ENCODE peak calls at places on chromosomes 6 and 20, in nine cellular contexts. One of them, this sample, is unnamed.

GRCh38 chr6:85130743-85131142 is 319.1 kb upstream of the NT5E start:
- DNase-seq in stimulated activated CD8-positive, alpha-beta memory T cell treated with anti-CD3 and anti-CD28 coated beads, Interleukin-7, amount 100 ng/mL, for 4 hours: no peak
- DNase-seq in heart right ventricle: no peak
- DNase-seq in foreskin fibroblast: peak
- DNase-seq in activated naive CD4-positive, alpha-beta T cell treated with anti-CD3 and anti-CD28 coated beads for 36 hours: no peak
- DNase-seq in breast epithelium: no peak
- DNase-seq in iris pigment epithelial cell: peak
- DNase-seq in Right ventricle myocardium inferior: no peak
- DNase-seq in RWPE1: no peak
- DNase-seq in this sample: no peak

GRCh38 chr6:168703970-168704369 is 263.0 kb downstream of the SMOC2 start:
- DNase-seq in stimulated activated CD8-positive, alpha-beta memory T cell treated with anti-CD3 and anti-CD28 coated beads, Interleukin-7, amount 100 ng/mL, for 4 hours: no peak
- DNase-seq in heart right ventricle: no peak
- DNase-seq in foreskin fibroblast: no peak
- DNase-seq in activated naive CD4-positive, alpha-beta T cell treated with anti-CD3 and anti-CD28 coated beads for 36 hours: no peak
- DNase-seq in breast epithelium: no peak
- DNase-seq in iris pigment epithelial cell: no peak
- DNase-seq in Right ventricle myocardium inferior: no peak
- DNase-seq in RWPE1: no peak
- DNase-seq in this sample: no peak

GRCh38 chr6:51098801-51099200 is 280.1 kb downstream of the TFAP2B start:
- DNase-seq in stimulated activated CD8-positive, alpha-beta memory T cell treated with anti-CD3 and anti-CD28 coated beads, Interleukin-7, amount 100 ng/mL, for 4 hours: no peak
- DNase-seq in heart right ventricle: no peak
- DNase-seq in foreskin fibroblast: no peak
- DNase-seq in activated naive CD4-positive, alpha-beta T cell treated with anti-CD3 and anti-CD28 coated beads for 36 hours: no peak
- DNase-seq in breast epithelium: no peak
- DNase-seq in iris pigment epithelial cell: peak
- DNase-seq in Right ventricle myocardium inferior: no peak
- DNase-seq in RWPE1: peak
- DNase-seq in this sample: no peak

GRCh38 chr20:60497298-60497697 is 539.1 kb downstream of the CDH26 start:
- DNase-seq in stimulated activated CD8-positive, alpha-beta memory T cell treated with anti-CD3 and anti-CD28 coated beads, Interleukin-7, amount 100 ng/mL, for 4 hours: no peak
- DNase-seq in heart right ventricle: no peak
- DNase-seq in foreskin fibroblast: no peak
- DNase-seq in activated naive CD4-positive, alpha-beta T cell treated with anti-CD3 and anti-CD28 coated beads for 36 hours: no peak
- DNase-seq in breast epithelium: no peak
- DNase-seq in iris pigment epithelial cell: no peak
- DNase-seq in Right ventricle myocardium inferior: no peak
- DNase-seq in RWPE1: no peak
- DNase-seq in this sample: no peak

GRCh38 chr20:57395111-57395959 is 4.1 kb downstream of the RBM38 start:
- DNase-seq in stimulated activated CD8-positive, alpha-beta memory T cell treated with anti-CD3 and anti-CD28 coated beads, Interleukin-7, amount 100 ng/mL, for 4 hours: no peak
- DNase-seq in heart right ventricle: peak
- DNase-seq in foreskin fibroblast: peak
- DNase-seq in activated naive CD4-positive, alpha-beta T cell treated with anti-CD3 and anti-CD28 coated beads for 36 hours: no peak
- DNase-seq in breast epithelium: peak
- DNase-seq in iris pigment epithelial cell: peak
- DNase-seq in Right ventricle myocardium inferior: peak
- DNase-seq in RWPE1: peak
- DNase-seq in this sample: peak

GRCh38 chr6:163554663-163555062 is 140.1 kb downstream of the QKI start:
- DNase-seq in stimulated activated CD8-positive, alpha-beta memory T cell treated with anti-CD3 and anti-CD28 coated beads, Interleukin-7, amount 100 ng/mL, for 4 hours: peak
- DNase-seq in heart right ventricle: no peak
- DNase-seq in foreskin fibroblast: peak
- DNase-seq in activated naive CD4-positive, alpha-beta T cell treated with anti-CD3 and anti-CD28 coated beads for 36 hours: peak
- DNase-seq in breast epithelium: no peak
- DNase-seq in iris pigment epithelial cell: peak
- DNase-seq in Right ventricle myocardium inferior: peak
- DNase-seq in RWPE1: peak
- DNase-seq in this sample: peak

GRCh38 chr20:37464611-37465010 is 56.4 kb upstream of the NNAT start:
- DNase-seq in stimulated activated CD8-positive, alpha-beta memory T cell treated with anti-CD3 and anti-CD28 coated beads, Interleukin-7, amount 100 ng/mL, for 4 hours: no peak
- DNase-seq in heart right ventricle: no peak
- DNase-seq in foreskin fibroblast: no peak
- DNase-seq in activated naive CD4-positive, alpha-beta T cell treated with anti-CD3 and anti-CD28 coated beads for 36 hours: no peak
- DNase-seq in breast epithelium: no peak
- DNase-seq in iris pigment epithelial cell: no peak
- DNase-seq in Right ventricle myocardium inferior: no peak
- DNase-seq in RWPE1: no peak
- DNase-seq in this sample: no peak

GRCh38 chr6:105594821-105595220 is 191.9 kb upstream of the PREP start:
- DNase-seq in stimulated activated CD8-positive, alpha-beta memory T cell treated with anti-CD3 and anti-CD28 coated beads, Interleukin-7, amount 100 ng/mL, for 4 hours: no peak
- DNase-seq in heart right ventricle: no peak
- DNase-seq in foreskin fibroblast: no peak
- DNase-seq in activated naive CD4-positive, alpha-beta T cell treated with anti-CD3 and anti-CD28 coated beads for 36 hours: no peak
- DNase-seq in breast epithelium: no peak
- DNase-seq in iris pigment epithelial cell: no peak
- DNase-seq in Right ventricle myocardium inferior: no peak
- DNase-seq in RWPE1: no peak
- DNase-seq in this sample: no peak

GRCh38 chr6:31356216-31356945 is 598 bp downstream of the HLA-B start:
- DNase-seq in stimulated activated CD8-positive, alpha-beta memory T cell treated with anti-CD3 and anti-CD28 coated beads, Interleukin-7, amount 100 ng/mL, for 4 hours: peak
- DNase-seq in heart right ventricle: peak
- DNase-seq in foreskin fibroblast: no peak
- DNase-seq in activated naive CD4-positive, alpha-beta T cell treated with anti-CD3 and anti-CD28 coated beads for 36 hours: peak
- DNase-seq in breast epithelium: no peak
- DNase-seq in iris pigment epithelial cell: peak
- DNase-seq in Right ventricle myocardium inferior: peak
- DNase-seq in RWPE1: no peak
- DNase-seq in this sample: peak

GRCh38 chr20:20321134-20321533 is 46.8 kb upstream of the INSM1 start:
- DNase-seq in stimulated activated CD8-positive, alpha-beta memory T cell treated with anti-CD3 and anti-CD28 coated beads, Interleukin-7, amount 100 ng/mL, for 4 hours: no peak
- DNase-seq in heart right ventricle: no peak
- DNase-seq in foreskin fibroblast: no peak
- DNase-seq in activated naive CD4-positive, alpha-beta T cell treated with anti-CD3 and anti-CD28 coated beads for 36 hours: no peak
- DNase-seq in breast epithelium: no peak
- DNase-seq in iris pigment epithelial cell: no peak
- DNase-seq in Right ventricle myocardium inferior: no peak
- DNase-seq in RWPE1: no peak
- DNase-seq in this sample: no peak

GRCh38 chr6:14921170-14921569 is 324.7 kb upstream of the JARID2 start:
- DNase-seq in stimulated activated CD8-positive, alpha-beta memory T cell treated with anti-CD3 and anti-CD28 coated beads, Interleukin-7, amount 100 ng/mL, for 4 hours: no peak
- DNase-seq in heart right ventricle: peak
- DNase-seq in foreskin fibroblast: no peak
- DNase-seq in activated naive CD4-positive, alpha-beta T cell treated with anti-CD3 and anti-CD28 coated beads for 36 hours: no peak
- DNase-seq in breast epithelium: no peak
- DNase-seq in iris pigment epithelial cell: no peak
- DNase-seq in Right ventricle myocardium inferior: peak
- DNase-seq in RWPE1: no peak
- DNase-seq in this sample: peak

GRCh38 chr6:157800420-157801237 is 22.4 kb upstream of the SNX9 start:
- DNase-seq in stimulated activated CD8-positive, alpha-beta memory T cell treated with anti-CD3 and anti-CD28 coated beads, Interleukin-7, amount 100 ng/mL, for 4 hours: no peak
- DNase-seq in heart right ventricle: no peak
- DNase-seq in foreskin fibroblast: peak
- DNase-seq in activated naive CD4-positive, alpha-beta T cell treated with anti-CD3 and anti-CD28 coated beads for 36 hours: peak
- DNase-seq in breast epithelium: no peak
- DNase-seq in iris pigment epithelial cell: peak
- DNase-seq in Right ventricle myocardium inferior: no peak
- DNase-seq in RWPE1: peak
- DNase-seq in this sample: no peak

GRCh38 chr6:71977860-71978259 is 91.5 kb downstream of the RIMS1 start:
- DNase-seq in stimulated activated CD8-positive, alpha-beta memory T cell treated with anti-CD3 and anti-CD28 coated beads, Interleukin-7, amount 100 ng/mL, for 4 hours: no peak
- DNase-seq in heart right ventricle: no peak
- DNase-seq in foreskin fibroblast: no peak
- DNase-seq in activated naive CD4-positive, alpha-beta T cell treated with anti-CD3 and anti-CD28 coated beads for 36 hours: no peak
- DNase-seq in breast epithelium: no peak
- DNase-seq in iris pigment epithelial cell: no peak
- DNase-seq in Right ventricle myocardium inferior: no peak
- DNase-seq in RWPE1: no peak
- DNase-seq in this sample: no peak

GRCh38 chr6:107547061-107547840 is 57.3 kb downstream of the SOBP start:
- DNase-seq in stimulated activated CD8-positive, alpha-beta memory T cell treated with anti-CD3 and anti-CD28 coated beads, Interleukin-7, amount 100 ng/mL, for 4 hours: no peak
- DNase-seq in heart right ventricle: no peak
- DNase-seq in foreskin fibroblast: no peak
- DNase-seq in activated naive CD4-positive, alpha-beta T cell treated with anti-CD3 and anti-CD28 coated beads for 36 hours: no peak
- DNase-seq in breast epithelium: no peak
- DNase-seq in iris pigment epithelial cell: no peak
- DNase-seq in Right ventricle myocardium inferior: no peak
- DNase-seq in RWPE1: no peak
- DNase-seq in this sample: no peak

GRCh38 chr20:56872620-56873458 is 243.7 kb downstream of the TFAP2C start:
- DNase-seq in stimulated activated CD8-positive, alpha-beta memory T cell treated with anti-CD3 and anti-CD28 coated beads, Interleukin-7, amount 100 ng/mL, for 4 hours: no peak
- DNase-seq in heart right ventricle: no peak
- DNase-seq in foreskin fibroblast: no peak
- DNase-seq in activated naive CD4-positive, alpha-beta T cell treated with anti-CD3 and anti-CD28 coated beads for 36 hours: no peak
- DNase-seq in breast epithelium: no peak
- DNase-seq in iris pigment epithelial cell: no peak
- DNase-seq in Right ventricle myocardium inferior: no peak
- DNase-seq in RWPE1: no peak
- DNase-seq in this sample: no peak

GRCh38 chr20:23826541-23827018 is at the start of gene CST2:
- DNase-seq in stimulated activated CD8-positive, alpha-beta memory T cell treated with anti-CD3 and anti-CD28 coated beads, Interleukin-7, amount 100 ng/mL, for 4 hours: no peak
- DNase-seq in heart right ventricle: no peak
- DNase-seq in foreskin fibroblast: peak
- DNase-seq in activated naive CD4-positive, alpha-beta T cell treated with anti-CD3 and anti-CD28 coated beads for 36 hours: no peak
- DNase-seq in breast epithelium: no peak
- DNase-seq in iris pigment epithelial cell: no peak
- DNase-seq in Right ventricle myocardium inferior: no peak
- DNase-seq in RWPE1: no peak
- DNase-seq in this sample: no peak

GRCh38 chr6:4599924-4600323 is 176.3 kb upstream of the CDYL start:
- DNase-seq in stimulated activated CD8-positive, alpha-beta memory T cell treated with anti-CD3 and anti-CD28 coated beads, Interleukin-7, amount 100 ng/mL, for 4 hours: no peak
- DNase-seq in heart right ventricle: no peak
- DNase-seq in foreskin fibroblast: peak
- DNase-seq in activated naive CD4-positive, alpha-beta T cell treated with anti-CD3 and anti-CD28 coated beads for 36 hours: no peak
- DNase-seq in breast epithelium: no peak
- DNase-seq in iris pigment epithelial cell: peak
- DNase-seq in Right ventricle myocardium inferior: no peak
- DNase-seq in RWPE1: peak
- DNase-seq in this sample: no peak

GRCh38 chr20:51195990-51196389 is 173.1 kb upstream of the KCNG1 start:
- DNase-seq in stimulated activated CD8-positive, alpha-beta memory T cell treated with anti-CD3 and anti-CD28 coated beads, Interleukin-7, amount 100 ng/mL, for 4 hours: no peak
- DNase-seq in heart right ventricle: no peak
- DNase-seq in foreskin fibroblast: no peak
- DNase-seq in activated naive CD4-positive, alpha-beta T cell treated with anti-CD3 and anti-CD28 coated beads for 36 hours: no peak
- DNase-seq in breast epithelium: no peak
- DNase-seq in iris pigment epithelial cell: no peak
- DNase-seq in Right ventricle myocardium inferior: no peak
- DNase-seq in RWPE1: no peak
- DNase-seq in this sample: no peak

GRCh38 chr20:35264755-35265154 is 13.2 kb downstream of the MMP24OS start:
- DNase-seq in stimulated activated CD8-positive, alpha-beta memory T cell treated with anti-CD3 and anti-CD28 coated beads, Interleukin-7, amount 100 ng/mL, for 4 hours: no peak
- DNase-seq in heart right ventricle: no peak
- DNase-seq in foreskin fibroblast: no peak
- DNase-seq in activated naive CD4-positive, alpha-beta T cell treated with anti-CD3 and anti-CD28 coated beads for 36 hours: no peak
- DNase-seq in breast epithelium: peak
- DNase-seq in iris pigment epithelial cell: peak
- DNase-seq in Right ventricle myocardium inferior: no peak
- DNase-seq in RWPE1: no peak
- DNase-seq in this sample: no peak